ENCODE peak calls at places on chromosomes 16 and 17, in four cellular contexts. One of them, this sample, is unnamed.

GRCh38 chr16:50438041-50438437 is 69.3 kb upstream of the BRD7 start:
- DNase-seq in H9: no peak
- DNase-seq in H1: no peak
- DNase-seq in mesenchymal stem cell: no peak
- DNase-seq in this sample: no peak

GRCh38 chr17:79983456-79983855 is 52.2 kb downstream of the TBC1D16 start:
- DNase-seq in mesenchymal stem cell: no peak
- DNase-seq in H1: no peak
- DNase-seq in H9: peak; percentile 31
- DNase-seq in this sample: no peak

GRCh38 chr17:27340990-27341595 is 47.2 kb downstream of the WSB1 start:
- DNase-seq in H9: no peak
- DNase-seq in mesenchymal stem cell: no peak
- DNase-seq in H1: no peak
- DNase-seq in this sample: no peak

GRCh38 chr16:31696968-31697743 is 169.5 kb downstream of the AHSP start:
- DNase-seq in mesenchymal stem cell: peak; percentile 41
- DNase-seq in H1: no peak
- DNase-seq in H9: no peak
- DNase-seq in this sample: no peak

GRCh38 chr17:75486151-75486550 is 29.2 kb downstream of the CASKIN2 start:
- DNase-seq in H9: no peak
- DNase-seq in mesenchymal stem cell: no peak
- DNase-seq in H1: no peak
- DNase-seq in this sample: no peak

GRCh38 chr17:75589017-75589918 is 1.7 kb downstream of the MYO15B start:
- DNase-seq in H9: peak; percentile 98
- DNase-seq in H1: peak; percentile 94
- DNase-seq in mesenchymal stem cell: peak; percentile 84
- DNase-seq in this sample: peak; percentile 94

GRCh38 chr17:10798332-10798749 is 5.6 kb downstream of the TMEM238L start:
- DNase-seq in mesenchymal stem cell: no peak
- DNase-seq in H1: no peak
- DNase-seq in H9: no peak
- DNase-seq in this sample: no peak

GRCh38 chr17:37744633-37744927 is 279 bp downstream of the HNF1B start:
- DNase-seq in H9: no peak
- DNase-seq in H1: no peak
- DNase-seq in mesenchymal stem cell: no peak
- DNase-seq in this sample: no peak

DNA sequence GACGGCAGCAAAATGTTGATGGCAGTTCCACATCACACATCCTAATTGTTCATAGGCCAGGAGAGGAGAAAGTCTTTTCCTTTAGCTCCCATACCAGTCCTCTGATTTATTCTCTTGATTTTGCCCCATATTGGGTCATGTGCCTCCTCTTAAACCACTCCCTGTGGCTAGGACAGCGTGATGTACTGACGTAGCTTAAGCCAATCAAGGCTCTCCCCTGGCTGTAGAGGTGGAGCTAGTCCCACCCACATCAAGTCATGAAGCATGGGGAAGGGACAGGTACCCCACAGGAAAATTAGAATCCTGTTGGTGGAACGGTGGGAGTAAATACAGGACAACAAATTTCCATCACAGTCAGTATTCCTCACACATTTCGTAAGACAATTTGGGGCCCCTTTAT is 178.8 kb downstream of the IRX3 start:
- DNase-seq in mesenchymal stem cell: no peak
- DNase-seq in H9: no peak
- DNase-seq in H1: no peak
- DNase-seq in this sample: no peak
- H2BK12ac ChIP-seq in mesenchymal stem cell: no peak overlapping the region
- H2BK12ac ChIP-seq in H9: no peak overlapping the region
- H2BK12ac ChIP-seq in H1: no peak overlapping the region
- H2BK12ac ChIP-seq in this sample: no peak overlapping the region

GRCh38 chr17:19712436-19713004 is 3.9 kb downstream of the SLC47A2 start:
- DNase-seq in H1: no peak
- DNase-seq in mesenchymal stem cell: no peak
- DNase-seq in H9: no peak
- DNase-seq in this sample: no peak
- H2AFZ ChIP-seq in H1: no peak overlapping the region
- H2AFZ ChIP-seq in mesenchymal stem cell: no peak overlapping the region
- H2AFZ ChIP-seq in H9: no peak overlapping the region
- H2AFZ ChIP-seq in this sample: no peak overlapping the region

GRCh38 chr16:85569615-85570212 is 43.4 kb upstream of the GSE1 start:
- DNase-seq in H9: peak; percentile 80
- DNase-seq in H1: no peak
- DNase-seq in mesenchymal stem cell: peak; percentile 92
- DNase-seq in this sample: no peak

GRCh38 chr16:85569039-85569614 is 44.0 kb upstream of the GSE1 start:
- DNase-seq in H9: no peak
- DNase-seq in mesenchymal stem cell: no peak
- DNase-seq in H1: no peak
- DNase-seq in this sample: no peak

GRCh38 chr16:85570213-85570734 is 42.8 kb upstream of the GSE1 start:
- DNase-seq in H9: no peak
- DNase-seq in mesenchymal stem cell: no peak
- DNase-seq in H1: no peak
- DNase-seq in this sample: no peak

GRCh38 chr16:85567101-85567866 is 45.8 kb upstream of the GSE1 start:
- DNase-seq in H1: peak; percentile 56
- DNase-seq in mesenchymal stem cell: no peak
- DNase-seq in H9: peak; percentile 59
- DNase-seq in this sample: no peak

GRCh38 chr16:85568519-85568918 is 44.6 kb upstream of the GSE1 start:
- DNase-seq in H1: no peak
- DNase-seq in mesenchymal stem cell: no peak
- DNase-seq in H9: no peak
- DNase-seq in this sample: no peak
- H2AK5ac ChIP-seq in H1: peak overlapping the region; percentile 47
- H2AK5ac ChIP-seq in mesenchymal stem cell: peak overlapping the region; percentile 84
- H2AK5ac ChIP-seq in H9: no peak overlapping the region
- H2AK5ac ChIP-seq in this sample: no peak overlapping the region

DNA sequence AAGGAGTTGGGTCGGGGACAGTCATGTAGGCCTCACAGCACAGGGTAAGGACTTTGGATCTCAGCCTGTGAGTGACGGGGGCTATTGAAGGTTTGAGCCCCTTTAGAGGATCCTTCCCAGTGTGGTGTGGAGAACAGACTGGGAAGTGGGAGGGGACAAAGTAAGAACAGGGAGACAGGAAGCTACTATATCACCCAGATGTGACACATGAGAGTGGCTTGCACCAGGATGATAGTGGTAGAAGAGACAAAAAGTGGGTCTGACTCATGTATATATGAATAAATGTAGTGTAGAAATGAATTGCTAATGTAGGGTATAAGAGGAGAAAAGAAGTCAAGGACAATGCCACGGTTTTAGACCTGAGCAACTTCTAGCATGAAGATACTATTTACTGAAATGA is 4.5 kb downstream of the NUP93 start:
- DNase-seq in H1: no peak
- DNase-seq in mesenchymal stem cell: peak; percentile 50
- DNase-seq in H9: no peak
- DNase-seq in this sample: no peak
- H2BK12ac ChIP-seq in H1: no peak overlapping the region
- H2BK12ac ChIP-seq in mesenchymal stem cell: no peak overlapping the region
- H2BK12ac ChIP-seq in H9: no peak overlapping the region
- H2BK12ac ChIP-seq in this sample: no peak overlapping the region

DNA sequence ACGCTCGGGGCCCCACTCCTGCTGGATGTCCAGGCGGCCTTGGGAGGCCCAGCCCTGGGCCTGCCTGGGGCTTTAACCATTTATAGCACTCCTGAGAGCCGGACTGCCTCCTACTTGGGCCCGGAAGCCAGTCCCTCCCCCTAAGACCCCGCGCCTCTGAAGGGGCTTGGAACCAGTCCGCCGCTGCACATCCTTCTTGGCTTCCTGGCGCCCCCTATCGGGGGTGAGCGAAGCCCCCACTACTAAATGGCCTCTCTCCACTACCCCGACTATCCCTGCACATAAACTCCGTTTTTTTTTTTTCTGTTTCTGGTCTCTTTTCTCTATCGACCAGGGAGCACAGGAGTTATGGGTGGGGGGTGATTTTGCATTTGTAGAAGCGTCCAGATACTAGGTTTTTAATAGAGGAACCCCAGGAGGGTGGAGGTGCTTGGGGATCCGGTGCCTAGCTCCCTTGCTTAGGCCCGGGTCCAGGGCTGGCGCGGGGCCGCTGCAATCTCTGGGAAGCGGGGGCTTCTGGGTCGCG is 633 bp upstream of the NOL3 start:
- DNase-seq in H9: peak; percentile 89
- DNase-seq in H1: peak; percentile 95
- DNase-seq in mesenchymal stem cell: peak; percentile 49
- DNase-seq in this sample: no peak
- H2AFZ ChIP-seq in H9: no peak overlapping the region
- H2AFZ ChIP-seq in H1: no peak overlapping the region
- H2AFZ ChIP-seq in mesenchymal stem cell: no peak overlapping the region
- H2AFZ ChIP-seq in this sample: peak overlapping the region; percentile 87

GRCh38 chr16:88440686-88441405 is 12.2 kb upstream of the ZFPM1 start:
- DNase-seq in H9: no peak
- DNase-seq in mesenchymal stem cell: no peak
- DNase-seq in H1: no peak
- DNase-seq in this sample: no peak
- H2AK5ac ChIP-seq in H9: no peak overlapping the region
- H2AK5ac ChIP-seq in mesenchymal stem cell: no peak overlapping the region
- H2AK5ac ChIP-seq in H1: no peak overlapping the region
- H2AK5ac ChIP-seq in this sample: no peak overlapping the region

This sample was measured in neuronal stem cell.